ENCODE peak calls at places on chromosomes 4 and X, in ten cellular contexts. One of them, this sample, is unnamed. For H3K4me1, the result is how much of the 10 kb centered on the place peaks cover.

GRCh38 chr4:47485047-47485692 is at the start of gene ATP10D:
- DNase-seq in A549: peak
- DNase-seq in IMR-90: peak
- DNase-seq in right lobe of liver: peak
- DNase-seq in tibial nerve: peak
- DNase-seq in stomach: peak
- DNase-seq in gastrocnemius medialis: peak
- DNase-seq in uterus: peak
- DNase-seq in H1: peak
- DNase-seq in heart left ventricle: peak
- DNase-seq in this sample: peak

GRCh38 chr4:5912614-5913019 is 19.7 kb upstream of the CRMP1 start:
- DNase-seq in A549: no peak
- DNase-seq in IMR-90: no peak
- DNase-seq in right lobe of liver: no peak
- DNase-seq in tibial nerve: no peak
- DNase-seq in stomach: no peak
- DNase-seq in gastrocnemius medialis: no peak
- DNase-seq in uterus: no peak
- DNase-seq in H1: no peak
- DNase-seq in heart left ventricle: no peak
- DNase-seq in this sample: no peak

GRCh38 chrX:153981771-153982533 is 9.4 kb downstream of the TMEM187 start:
- DNase-seq in A549: no peak
- DNase-seq in IMR-90: no peak
- DNase-seq in right lobe of liver: peak
- DNase-seq in tibial nerve: peak
- DNase-seq in stomach: no peak
- DNase-seq in gastrocnemius medialis: no peak
- DNase-seq in uterus: peak
- DNase-seq in H1: no peak
- DNase-seq in heart left ventricle: no peak
- DNase-seq in this sample: peak

GRCh38 chr4:38004062-38004461 is 43.9 kb downstream of the PTTG2 start:
- DNase-seq in A549: no peak
- DNase-seq in IMR-90: peak
- DNase-seq in right lobe of liver: no peak
- DNase-seq in tibial nerve: no peak
- DNase-seq in stomach: no peak
- DNase-seq in gastrocnemius medialis: no peak
- DNase-seq in uterus: no peak
- DNase-seq in H1: no peak
- DNase-seq in heart left ventricle: no peak
- DNase-seq in this sample: no peak

GRCh38 chrX:147550217-147550616 is 361.5 kb upstream of the FMR1 start:
- DNase-seq in A549: no peak
- DNase-seq in IMR-90: no peak
- DNase-seq in right lobe of liver: no peak
- DNase-seq in tibial nerve: no peak
- DNase-seq in stomach: no peak
- DNase-seq in gastrocnemius medialis: no peak
- DNase-seq in uterus: no peak
- DNase-seq in H1: peak
- DNase-seq in heart left ventricle: no peak
- DNase-seq in this sample: no peak

GRCh38 chrX:73831500-73831899 is 268.5 kb downstream of the CHIC1 start:
- DNase-seq in A549: no peak
- DNase-seq in IMR-90: no peak
- DNase-seq in right lobe of liver: no peak
- DNase-seq in tibial nerve: no peak
- DNase-seq in stomach: no peak
- DNase-seq in gastrocnemius medialis: no peak
- DNase-seq in uterus: no peak
- DNase-seq in H1: no peak
- DNase-seq in heart left ventricle: no peak
- DNase-seq in this sample: no peak

GRCh38 chr4:54998991-54999390 is 126.4 kb downstream of the KDR start:
- DNase-seq in A549: no peak
- DNase-seq in IMR-90: peak
- DNase-seq in right lobe of liver: no peak
- DNase-seq in tibial nerve: no peak
- DNase-seq in stomach: no peak
- DNase-seq in gastrocnemius medialis: no peak
- DNase-seq in uterus: no peak
- DNase-seq in H1: no peak
- DNase-seq in heart left ventricle: no peak
- DNase-seq in this sample: no peak

GRCh38 chr4:104938624-104939023 is 208.1 kb upstream of the TET2 start:
- DNase-seq in A549: no peak
- DNase-seq in IMR-90: no peak
- DNase-seq in right lobe of liver: no peak
- DNase-seq in tibial nerve: no peak
- DNase-seq in stomach: no peak
- DNase-seq in gastrocnemius medialis: no peak
- DNase-seq in uterus: no peak
- DNase-seq in H1: no peak
- DNase-seq in heart left ventricle: no peak
- DNase-seq in this sample: no peak

GRCh38 chrX:140091276-140091886 is 126.1 kb upstream of the CXorf66 start:
- DNase-seq in A549: peak
- DNase-seq in IMR-90: no peak
- DNase-seq in right lobe of liver: peak
- DNase-seq in tibial nerve: no peak
- DNase-seq in stomach: peak
- DNase-seq in gastrocnemius medialis: no peak
- DNase-seq in uterus: peak
- DNase-seq in H1: peak
- DNase-seq in heart left ventricle: no peak
- DNase-seq in this sample: peak

GRCh38 chrX:17967888-17968287 is 106.8 kb upstream of the RAI2 start:
- DNase-seq in A549: no peak
- DNase-seq in IMR-90: no peak
- DNase-seq in right lobe of liver: peak
- DNase-seq in tibial nerve: no peak
- DNase-seq in stomach: peak
- DNase-seq in gastrocnemius medialis: no peak
- DNase-seq in uterus: no peak
- DNase-seq in H1: no peak
- DNase-seq in heart left ventricle: no peak
- DNase-seq in this sample: no peak

GRCh38 chrX:1395646-1396216 is 3.8 kb upstream of the SLC25A6 start:
- DNase-seq in A549: no peak
- DNase-seq in IMR-90: no peak
- DNase-seq in right lobe of liver: no peak
- DNase-seq in tibial nerve: no peak
- DNase-seq in stomach: no peak
- DNase-seq in gastrocnemius medialis: no peak
- DNase-seq in uterus: no peak
- DNase-seq in H1: no peak
- DNase-seq in heart left ventricle: no peak
- DNase-seq in this sample: no peak

GRCh38 chr4:161222889-161223288 is 940.9 kb downstream of the FSTL5 start:
- DNase-seq in A549: no peak
- DNase-seq in IMR-90: no peak
- DNase-seq in right lobe of liver: no peak
- DNase-seq in tibial nerve: no peak
- DNase-seq in stomach: no peak
- DNase-seq in gastrocnemius medialis: no peak
- DNase-seq in uterus: no peak
- DNase-seq in H1: no peak
- DNase-seq in heart left ventricle: no peak
- DNase-seq in this sample: no peak

GRCh38 chr4:149980941-149981340 is 97.3 kb upstream of the DCLK2 start:
- DNase-seq in A549: peak
- DNase-seq in IMR-90: peak
- DNase-seq in right lobe of liver: no peak
- DNase-seq in tibial nerve: peak
- DNase-seq in stomach: peak
- DNase-seq in gastrocnemius medialis: no peak
- DNase-seq in uterus: peak
- DNase-seq in H1: peak
- DNase-seq in heart left ventricle: peak
- DNase-seq in this sample: no peak

GRCh38 chr4:2742081-2742822 is 13.9 kb downstream of the TNIP2 start:
- DNase-seq in A549: no peak
- DNase-seq in IMR-90: no peak
- DNase-seq in right lobe of liver: no peak
- DNase-seq in tibial nerve: no peak
- DNase-seq in stomach: no peak
- DNase-seq in gastrocnemius medialis: no peak
- DNase-seq in uterus: no peak
- DNase-seq in H1: no peak
- DNase-seq in heart left ventricle: no peak
- DNase-seq in this sample: no peak

GRCh38 chr4:15550491-15550890 is 80.8 kb downstream of the CC2D2A start:
- DNase-seq in A549: no peak
- DNase-seq in IMR-90: no peak
- DNase-seq in right lobe of liver: no peak
- DNase-seq in tibial nerve: no peak
- DNase-seq in stomach: no peak
- DNase-seq in gastrocnemius medialis: no peak
- DNase-seq in uterus: no peak
- DNase-seq in H1: no peak
- DNase-seq in heart left ventricle: no peak
- DNase-seq in this sample: no peak

GRCh38 chr4:153207561-153207960 is 3.3 kb downstream of the TRIM2 start:
- DNase-seq in A549: peak
- DNase-seq in IMR-90: peak
- DNase-seq in right lobe of liver: peak
- DNase-seq in tibial nerve: no peak
- DNase-seq in stomach: peak
- DNase-seq in gastrocnemius medialis: no peak
- DNase-seq in uterus: peak
- DNase-seq in H1: no peak
- DNase-seq in heart left ventricle: peak
- DNase-seq in this sample: peak

GRCh38 chr4:123790681-123791080 is 394.1 kb downstream of the SPRY1 start:
- DNase-seq in A549: no peak
- DNase-seq in IMR-90: peak
- DNase-seq in right lobe of liver: no peak
- DNase-seq in tibial nerve: no peak
- DNase-seq in stomach: no peak
- DNase-seq in gastrocnemius medialis: no peak
- DNase-seq in uterus: no peak
- DNase-seq in H1: no peak
- DNase-seq in heart left ventricle: no peak
- DNase-seq in this sample: no peak

DNA sequence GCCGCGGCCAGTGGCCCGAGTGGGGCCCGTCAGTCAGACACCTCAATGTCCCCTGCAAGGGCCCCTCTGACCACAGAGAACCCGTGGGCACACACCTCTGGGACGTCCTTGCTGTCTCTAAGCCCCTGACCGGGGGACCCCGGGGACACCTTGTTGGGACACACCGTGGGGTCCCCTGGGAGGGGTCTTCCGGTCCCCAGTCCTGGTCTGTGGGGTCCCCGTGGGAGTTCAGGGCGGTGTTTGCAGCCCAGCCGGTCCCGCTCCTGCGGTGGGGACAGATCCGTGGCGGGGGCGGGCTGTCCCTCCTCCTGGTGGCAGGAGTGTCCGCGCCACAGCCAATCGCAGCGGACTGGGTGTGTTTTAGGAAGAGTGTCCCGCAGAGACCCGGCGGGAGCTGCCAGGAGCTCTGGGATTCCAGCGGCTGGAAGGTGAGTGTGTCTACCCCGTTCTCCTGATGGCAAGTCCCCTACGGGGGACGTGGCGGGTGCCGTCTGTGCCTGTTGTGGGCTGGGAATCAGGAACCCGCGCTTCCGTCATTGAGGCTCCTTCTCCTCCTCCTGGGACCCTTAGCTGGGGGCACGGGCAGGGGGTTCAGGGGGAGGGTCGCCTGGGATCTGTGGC is 5.1 kb upstream of the PLCXD1 start:
- DNase-seq in A549: peak
- DNase-seq in IMR-90: peak
- DNase-seq in right lobe of liver: peak
- DNase-seq in tibial nerve: peak
- DNase-seq in stomach: peak
- DNase-seq in gastrocnemius medialis: peak
- DNase-seq in uterus: peak
- DNase-seq in H1: peak
- DNase-seq in heart left ventricle: peak
- DNase-seq in this sample: peak
- TF ChIP-seq POLR2A in A549: peak
- TF ChIP-seq POLR2A in IMR-90: peak
- TF ChIP-seq POLR2A in right lobe of liver: peak
- TF ChIP-seq POLR2A in tibial nerve: no peak
- TF ChIP-seq POLR2A in stomach: no peak
- TF ChIP-seq POLR2A in gastrocnemius medialis: peak
- TF ChIP-seq POLR2A in uterus: no peak
- TF ChIP-seq POLR2A in H1: peak
- TF ChIP-seq POLR2A in heart left ventricle: no peak
- TF ChIP-seq POLR2A in this sample: peak

GRCh38 chr4:25915359-25915716 is 1.3 kb downstream of the SMIM20 start:
- DNase-seq in A549: no peak
- DNase-seq in IMR-90: no peak
- DNase-seq in right lobe of liver: no peak
- DNase-seq in tibial nerve: no peak
- DNase-seq in stomach: no peak
- DNase-seq in gastrocnemius medialis: peak
- DNase-seq in uterus: peak
- DNase-seq in H1: no peak
- DNase-seq in heart left ventricle: no peak
- DNase-seq in this sample: no peak
- H3K4me3 ChIP-seq in A549: no peak
- H3K4me3 ChIP-seq in IMR-90: no peak
- H3K4me3 ChIP-seq in right lobe of liver: no peak
- H3K4me3 ChIP-seq in tibial nerve: no peak
- H3K4me3 ChIP-seq in stomach: peak
- H3K4me3 ChIP-seq in gastrocnemius medialis: peak
- H3K4me3 ChIP-seq in uterus: no peak
- H3K4me3 ChIP-seq in H1: no peak
- H3K4me3 ChIP-seq in heart left ventricle: peak
- H3K4me3 ChIP-seq in this sample: no peak

GRCh38 chr4:7206385-7206784 is 14.0 kb downstream of the SORCS2 start:
- DNase-seq in A549: peak
- DNase-seq in IMR-90: peak
- DNase-seq in right lobe of liver: peak
- DNase-seq in tibial nerve: no peak
- DNase-seq in stomach: no peak
- DNase-seq in gastrocnemius medialis: peak
- DNase-seq in uterus: peak
- DNase-seq in H1: no peak
- DNase-seq in heart left ventricle: peak
- DNase-seq in this sample: no peak
- H3K4me1 ChIP-seq in A549: half or more
- H3K4me1 ChIP-seq in IMR-90: under half
- H3K4me1 ChIP-seq in right lobe of liver: under half
- H3K4me1 ChIP-seq in tibial nerve: under half
- H3K4me1 ChIP-seq in stomach: under half
- H3K4me1 ChIP-seq in gastrocnemius medialis: under half
- H3K4me1 ChIP-seq in uterus: under half
- H3K4me1 ChIP-seq in H1: under half
- H3K4me1 ChIP-seq in heart left ventricle: under half
- H3K4me1 ChIP-seq in this sample: under half

DNA sequence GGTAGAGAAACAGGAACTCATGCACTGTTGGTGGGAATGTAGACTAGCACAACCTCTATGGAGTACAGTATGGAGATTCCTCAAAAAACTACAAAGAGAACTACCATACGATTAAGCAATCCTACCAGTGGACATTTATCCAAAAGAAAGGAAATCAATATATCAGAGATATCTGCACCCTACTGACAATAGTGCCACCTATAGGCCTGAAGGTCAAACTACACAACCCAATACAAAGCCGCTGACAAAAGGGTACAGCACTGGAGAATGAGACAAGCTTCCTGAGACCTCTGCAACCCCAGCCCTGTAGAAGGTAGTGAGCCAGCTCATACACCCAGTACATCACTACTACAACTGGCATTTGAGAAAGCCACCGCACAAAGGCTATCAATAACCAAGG is 67.1 kb downstream of the CBR4 start:
- DNase-seq in A549: no peak
- DNase-seq in IMR-90: no peak
- DNase-seq in right lobe of liver: no peak
- DNase-seq in tibial nerve: no peak
- DNase-seq in stomach: no peak
- DNase-seq in gastrocnemius medialis: no peak
- DNase-seq in uterus: no peak
- DNase-seq in H1: peak
- DNase-seq in heart left ventricle: no peak
- DNase-seq in this sample: no peak
- TF ChIP-seq POLR2A in A549: no peak
- TF ChIP-seq POLR2A in IMR-90: no peak
- TF ChIP-seq POLR2A in right lobe of liver: no peak
- TF ChIP-seq POLR2A in tibial nerve: no peak
- TF ChIP-seq POLR2A in stomach: no peak
- TF ChIP-seq POLR2A in gastrocnemius medialis: no peak
- TF ChIP-seq POLR2A in uterus: no peak
- TF ChIP-seq POLR2A in H1: no peak
- TF ChIP-seq POLR2A in heart left ventricle: no peak
- TF ChIP-seq POLR2A in this sample: no peak